ENCODE peak calls at places on chromosomes 6 and 20, in five cellular contexts. X, B, H, A and F are unnamed samples.

GRCh38 chr20:8309638-8310037 is 177.6 kb downstream of the PLCB1 start:
- DNase-seq in A (no peak), H (peak; percentile 53), B (no peak), X (no peak), F (no peak)

GRCh38 chr6:135270676-135271536 is 89.8 kb downstream of the MYB start:
- DNase-seq in B (peak; percentile 66), H (no peak), A (no peak), X (peak; percentile 72), F (no peak)

GRCh38 chr20:58264271-58264670 is 35.8 kb upstream of the ANKRD60 start:
- DNase-seq in H (no peak), B (no peak), A (no peak), X (no peak), F (no peak)

GRCh38 chr20:51255417-51255816 is 232.5 kb upstream of the KCNG1 start:
- DNase-seq in B (no peak), X (no peak), A (no peak), H (no peak), F (no peak)

GRCh38 chr20:33951171-33951570 is 42.5 kb upstream of the RALY start:
- DNase-seq in B (no peak), A (no peak), X (no peak), H (no peak), F (no peak)

GRCh38 chr6:111417181-111417585 is 65.8 kb downstream of the REV3L start:
- DNase-seq in B (no peak), H (peak; percentile 54), A (no peak), X (no peak), F (no peak)

GRCh38 chr6:51199272-51199671 is 380.6 kb downstream of the TFAP2B start:
- DNase-seq in A (no peak), X (no peak), B (no peak), H (no peak), F (no peak)

GRCh38 chr6:47247227-47247797 is 62.4 kb downstream of the TNFRSF21 start:
- DNase-seq in B (no peak), H (no peak), X (no peak), A (no peak), F (no peak)

GRCh38 chr6:55782275-55782674 is 93.1 kb downstream of the BMP5 start:
- DNase-seq in B (no peak), A (no peak), H (no peak), X (no peak), F (no peak)

GRCh38 chr6:169106176-169106575 is 147.5 kb downstream of the THBS2 start:
- DNase-seq in H (peak; percentile 80), B (no peak), A (no peak), X (no peak), F (no peak)

GRCh38 chr6:37985355-37985754 is 165.8 kb downstream of the ZFAND3 start:
- DNase-seq in H (no peak), A (no peak), B (no peak), X (no peak), F (no peak)

GRCh38 chr6:167565388-167565787 is 240.5 kb downstream of the TTLL2 start:
- DNase-seq in A (no peak), H (no peak), B (no peak), X (no peak), F (no peak)

GRCh38 chr6:58198301-58198700 is 880.9 kb downstream of the PRIM2 start:
- DNase-seq in A (no peak), B (no peak), X (no peak), H (no peak), F (no peak)

GRCh38 chr20:35699914-35700624 is 864 bp downstream of the ROMO1 start:
- DNase-seq in X (no peak), H (no peak), A (no peak), B (no peak), F (no peak)

GRCh38 chr6:88665131-88665530 is 298.3 kb downstream of the RNGTT start:
- DNase-seq in X (no peak), H (no peak), B (no peak), A (no peak), F (no peak)
- H3K9me3 ChIP-seq in X (peaks cover 66% of the 10 kb centered on the region), H (no peaks in the 10 kb centered on the region), B (no peaks in the 10 kb centered on the region), A (no peaks in the 10 kb centered on the region), F (peaks cover 6% of the 10 kb centered on the region)

GRCh38 chr6:357791-358341 is 33.7 kb upstream of the IRF4 start:
- DNase-seq in H (no peak), X (no peak), A (no peak), B (no peak), F (no peak)

GRCh38 chr6:358432-358831 is 33.1 kb upstream of the IRF4 start:
- DNase-seq in X (no peak), H (no peak), A (no peak), B (peak; percentile 62), F (no peak)

GRCh38 chr6:359261-360035 is 32.1 kb upstream of the IRF4 start:
- DNase-seq in A (no peak), H (no peak), B (peak; percentile 54), X (no peak), F (no peak)

GRCh38 chr6:357261-357790 is 34.2 kb upstream of the IRF4 start:
- DNase-seq in H (no peak), B (no peak), A (no peak), X (no peak), F (no peak)

GRCh38 chr6:358847-359246 is 32.7 kb upstream of the IRF4 start:
- DNase-seq in B (no peak), A (no peak), X (no peak), H (no peak), F (no peak)
- H3K9me3 ChIP-seq in B (no peaks in the 10 kb centered on the region), A (no peaks in the 10 kb centered on the region), X (peaks cover 12% of the 10 kb centered on the region), H (no peaks in the 10 kb centered on the region), F (no peaks in the 10 kb centered on the region)

DNA sequence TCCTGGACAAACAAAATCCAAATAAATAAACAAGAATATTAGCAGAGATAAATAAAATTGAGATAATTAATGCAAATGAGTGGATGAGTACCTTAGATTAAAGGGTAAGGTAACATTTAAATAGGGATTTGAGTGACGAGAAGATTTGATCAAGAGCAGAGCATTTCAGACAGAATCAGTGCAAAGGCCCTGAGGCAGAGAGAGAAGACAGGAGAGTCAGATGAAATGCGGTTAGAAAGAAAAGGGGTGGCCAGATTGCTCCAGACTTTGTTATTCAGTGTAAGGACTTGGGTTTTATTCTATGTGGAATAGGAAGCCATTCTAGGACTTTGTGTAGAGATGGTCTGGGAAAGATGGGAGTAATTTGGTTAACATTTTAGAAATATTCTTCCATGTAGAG is 10.0 kb downstream of the RNF182 start:
- DNase-seq in H (no peak), B (no peak), A (no peak), X (no peak), F (no peak)
- H3K9me3 ChIP-seq in H (no peaks in the 10 kb centered on the region), B (no peaks in the 10 kb centered on the region), A (no peaks in the 10 kb centered on the region), X (no peaks in the 10 kb centered on the region), F (no peaks in the 10 kb centered on the region)

GRCh38 chr20:25364180-25364788 is 26.4 kb downstream of the ABHD12 start:
- DNase-seq in A (no peak), H (peak; percentile 73), B (no peak), X (no peak), F (no peak)
- H3K9me3 ChIP-seq in A (no peaks in the 10 kb centered on the region), H (no peaks in the 10 kb centered on the region), B (no peaks in the 10 kb centered on the region), X (no peaks in the 10 kb centered on the region), F (no peaks in the 10 kb centered on the region)

DNA sequence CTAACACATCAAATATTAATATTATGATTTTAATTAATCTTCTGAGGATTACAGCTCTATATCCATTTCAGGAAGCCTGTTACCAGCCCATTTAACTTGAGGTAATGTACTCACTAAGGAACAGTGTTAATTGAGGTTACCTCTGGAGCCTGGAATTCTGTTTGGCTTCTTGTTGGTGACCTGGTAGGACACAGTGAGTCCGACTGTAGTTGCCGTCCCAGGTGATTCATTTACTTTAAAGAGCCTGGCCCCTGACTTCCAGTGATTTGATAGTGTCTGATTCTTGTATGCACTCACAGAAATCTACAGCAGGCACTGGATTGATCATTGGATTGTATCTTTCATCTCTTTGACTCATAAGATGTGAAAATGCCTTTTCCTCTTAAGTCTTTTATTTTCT is 34.0 kb downstream of the IGF2R start:
- DNase-seq in H (no peak), X (no peak), B (no peak), A (no peak), F (no peak)
- H3K9me3 ChIP-seq in H (no peaks in the 10 kb centered on the region), X (no peaks in the 10 kb centered on the region), B (no peaks in the 10 kb centered on the region), A (no peaks in the 10 kb centered on the region), F (no peaks in the 10 kb centered on the region)

DNA sequence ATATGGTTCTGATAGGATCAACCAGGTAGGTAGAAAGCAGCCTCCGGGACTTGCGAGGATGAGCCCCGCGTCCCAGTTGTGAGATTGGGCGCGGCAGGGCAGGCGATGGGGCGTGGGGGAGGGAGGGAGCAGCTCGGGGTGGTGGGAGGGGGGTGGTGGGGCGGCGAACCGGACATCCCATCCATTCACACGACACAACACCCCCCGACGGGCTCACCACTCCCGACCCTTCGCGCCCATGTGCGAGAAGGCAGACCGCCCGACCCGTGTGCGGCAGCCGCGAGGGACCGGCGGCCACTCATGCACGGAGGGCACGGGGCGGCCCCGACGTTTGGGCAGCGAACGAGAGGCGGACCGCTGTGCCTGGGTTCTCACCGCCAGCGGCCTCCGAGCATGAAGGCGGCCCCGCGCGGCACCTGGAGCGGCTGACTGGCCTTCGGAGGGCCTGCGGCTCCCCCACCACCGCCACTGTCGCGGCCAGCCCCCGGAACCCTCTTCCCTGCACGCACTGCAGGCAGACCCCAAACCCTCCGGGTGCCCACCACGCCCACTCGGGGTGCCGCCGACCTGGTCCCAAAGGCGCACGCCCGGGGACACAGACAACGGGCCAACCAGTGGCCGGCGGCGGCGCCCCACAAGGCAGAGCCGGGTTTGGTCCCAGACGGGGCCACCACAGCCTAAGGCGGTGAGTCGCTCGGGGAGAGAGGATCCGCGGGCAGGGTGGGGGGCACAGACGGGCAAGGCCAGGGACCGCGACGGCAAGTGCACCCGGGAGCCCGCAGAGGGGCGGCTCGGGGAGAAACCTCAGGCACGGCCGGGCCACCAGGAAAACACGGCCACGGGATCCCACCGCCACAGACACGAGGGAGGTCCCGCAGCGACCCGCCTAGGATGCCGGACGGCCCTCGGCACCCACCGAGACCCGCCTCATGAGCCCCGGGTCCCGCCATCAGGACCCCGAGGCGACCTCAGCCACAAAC is 769.2 kb upstream of the DEFB115 start:
- DNase-seq in A (no peak), X (no peak), B (no peak), H (no peak), F (no peak)
- H3K9me3 ChIP-seq in A (no peaks in the 10 kb centered on the region), X (peaks cover 64% of the 10 kb centered on the region), B (no peaks in the 10 kb centered on the region), H (no peaks in the 10 kb centered on the region), F (no peaks in the 10 kb centered on the region)

DNA sequence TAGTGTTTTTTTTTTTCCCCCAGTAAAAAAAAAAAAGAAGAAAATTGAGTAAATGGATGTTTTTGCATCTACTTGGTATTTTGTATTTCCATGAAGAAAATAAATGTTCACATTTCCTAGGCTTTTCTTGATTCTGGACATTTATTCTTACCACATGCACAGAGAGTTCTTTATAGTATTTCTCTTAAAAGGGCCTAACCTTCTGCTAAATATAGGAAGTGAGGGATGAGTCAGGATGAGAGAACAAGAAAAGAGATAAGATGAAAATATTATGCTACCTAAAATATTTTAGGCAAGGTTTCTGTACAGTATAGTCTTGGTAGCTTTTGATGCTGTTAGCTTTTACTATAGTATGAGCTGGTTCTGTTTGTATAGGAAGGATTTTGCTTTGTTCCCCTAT is 100.8 kb upstream of the HDGFL1 start:
- DNase-seq in H (peak; percentile 44), A (no peak), B (no peak), X (no peak), F (no peak)
- H3K9me3 ChIP-seq in H (no peaks in the 10 kb centered on the region), A (no peaks in the 10 kb centered on the region), B (no peaks in the 10 kb centered on the region), X (peaks cover 6% of the 10 kb centered on the region), F (no peaks in the 10 kb centered on the region)

DNA sequence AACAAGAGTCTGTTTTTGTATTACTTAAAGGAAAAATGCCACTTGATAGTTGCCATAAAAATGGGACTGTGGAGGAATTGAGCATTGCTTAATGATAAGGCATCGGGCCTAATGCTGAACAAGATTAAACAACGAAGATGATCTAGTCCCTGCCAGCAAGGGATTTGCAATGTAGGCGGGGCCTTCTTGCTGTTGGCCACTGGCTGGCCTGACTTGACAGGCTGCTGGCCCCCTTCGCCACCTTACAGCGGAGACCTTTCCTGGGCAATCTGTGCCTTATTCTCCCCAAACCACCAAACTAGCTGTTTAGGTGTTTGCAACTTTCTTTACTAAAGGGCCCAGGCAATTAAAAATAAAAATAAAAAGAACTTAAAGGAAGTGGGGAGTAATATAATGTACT is 183.9 kb downstream of the CD109 start:
- DNase-seq in X (no peak), A (no peak), H (no peak), B (no peak), F (no peak)
- H3K9me3 ChIP-seq in X (no peaks in the 10 kb centered on the region), A (no peaks in the 10 kb centered on the region), H (no peaks in the 10 kb centered on the region), B (no peaks in the 10 kb centered on the region), F (no peaks in the 10 kb centered on the region)